ENCODE peak calls at places on chromosomes 2 and 18, in ten cellular contexts. R is NCI-H1436; F is activated CD8-positive, alpha-beta memory T cell treated with anti-CD3 and anti-CD28 coated beads for 48 hours; E is KBM-7; I is activated B cell treated with CpG ODN at 0.5 μM for 24 hours; Y is activated naive CD4-positive, alpha-beta T cell treated with Interleukin-2 at 50 U/mL for 16 hours; L is fibroblast of pulmonary artery; V is AG09309; P is kidney tubule cell; K is heart left ventricle. N is an unnamed sample.

GRCh38 chr2:210541280-210541902 is 15.0 kb upstream of the CPS1 start:
- DNase-seq in R (peak; percentile 9), F (no peak), E (no peak), I (no peak), Y (no peak), L (peak; percentile 37), V (no peak), P (no peak), K (no peak), N (no peak)

GRCh38 chr2:227576812-227577211 is 21.9 kb upstream of the SCYGR2 start:
- DNase-seq in R (no peak), F (no peak), E (no peak), I (no peak), Y (no peak), L (no peak), V (no peak), P (no peak), K (no peak), N (no peak)

GRCh38 chr2:74041726-74042125 is 57.0 kb downstream of the TET3 start:
- DNase-seq in R (no peak), F (no peak), E (no peak), I (no peak), Y (no peak), L (no peak), V (no peak), P (no peak), K (no peak), N (no peak)

GRCh38 chr18:10381516-10381915 is 72.9 kb upstream of the APCDD1 start:
- DNase-seq in R (no peak), F (no peak), E (no peak), I (no peak), Y (no peak), L (no peak), V (no peak), P (no peak), K (no peak), N (no peak)

GRCh38 chr2:68098398-68098797 is 35.6 kb upstream of the C1D start:
- DNase-seq in R (no peak), F (no peak), E (no peak), I (no peak), Y (no peak), L (no peak), V (no peak), P (no peak), K (no peak), N (no peak)

GRCh38 chr2:241563571-241563980 is 5.0 kb downstream of the BOK start:
- DNase-seq in R (no peak), F (no peak), E (no peak), I (no peak), Y (no peak), L (no peak), V (no peak), P (no peak), K (no peak), N (no peak)

GRCh38 chr2:1544478-1545069 is 131.3 kb downstream of the TPO start:
- DNase-seq in R (no peak), F (no peak), E (no peak), I (no peak), Y (no peak), L (peak; percentile 66), V (no peak), P (peak; percentile 77), K (no peak), N (no peak)

GRCh38 chr2:99096728-99097127 is 44.8 kb upstream of the C2orf15 start:
- DNase-seq in R (no peak), F (no peak), E (no peak), I (no peak), Y (no peak), L (no peak), V (no peak), P (no peak), K (no peak), N (no peak)

GRCh38 chr18:46281185-46282176 is 177.3 kb downstream of the HAUS1 start:
- DNase-seq in R (peak; percentile 52), F (peak; percentile 30), E (peak; percentile 73), I (peak; percentile 34), Y (peak; percentile 59), L (peak; percentile 83), V (peak; percentile 32), P (peak; percentile 83), K (peak; percentile 57), N (no peak)

GRCh38 chr2:218745559-218746469 is 35.2 kb downstream of the TTLL4 start:
- DNase-seq in R (no peak), F (no peak), E (no peak), I (no peak), Y (no peak), L (peak; percentile 90), V (no peak), P (no peak), K (peak; percentile 78), N (no peak)

GRCh38 chr18:27223570-27224340 is 38.6 kb upstream of the CHST9 start:
- DNase-seq in R (no peak), F (no peak), E (no peak), I (no peak), Y (no peak), L (no peak), V (no peak), P (peak; percentile 9), K (no peak), N (no peak)

GRCh38 chr2:128580988-128581848 is 262.6 kb upstream of the HS6ST1 start:
- DNase-seq in R (no peak), F (no peak), E (no peak), I (no peak), Y (no peak), L (no peak), V (no peak), P (no peak), K (no peak), N (no peak)

GRCh38 chr2:31333527-31334183 is 80.9 kb downstream of the XDH start:
- DNase-seq in R (peak; percentile 71), F (peak; percentile 45), E (peak; percentile 87), I (peak; percentile 70), Y (peak; percentile 83), L (peak; percentile 85), V (peak; percentile 48), P (peak; percentile 86), K (peak; percentile 72), N (peak; percentile 20)

GRCh38 chr2:95026471-95027368 is 1.2 kb downstream of the MAL start:
- DNase-seq in R (no peak), F (no peak), E (no peak), I (no peak), Y (peak; percentile 38), L (no peak), V (no peak), P (peak; percentile 45), K (no peak), N (no peak)

GRCh38 chr2:45786831-45787357 is 135.4 kb downstream of the PRKCE start:
- DNase-seq in R (no peak), F (no peak), E (no peak), I (no peak), Y (no peak), L (peak; percentile 42), V (no peak), P (no peak), K (no peak), N (no peak)

GRCh38 chr2:182377467-182377866 is 49.4 kb downstream of the PDE1A start:
- DNase-seq in R (no peak), F (no peak), E (no peak), I (no peak), Y (no peak), L (no peak), V (no peak), P (no peak), K (no peak), N (no peak)

GRCh38 chr18:316391-316790 is 48.5 kb upstream of the THOC1 start:
- DNase-seq in R (no peak), F (no peak), E (no peak), I (no peak), Y (no peak), L (peak; percentile 24), V (no peak), P (no peak), K (no peak), N (no peak)

GRCh38 chr2:9665903-9666302 is 35.1 kb upstream of the YWHAQ start:
- DNase-seq in R (no peak), F (no peak), E (no peak), I (no peak), Y (no peak), L (peak; percentile 58), V (peak; percentile 55), P (peak; percentile 68), K (no peak), N (no peak)

GRCh38 chr2:111624401-111625156 is 259.4 kb downstream of the ANAPC1 start:
- DNase-seq in R (no peak), F (no peak), E (peak; percentile 68), I (no peak), Y (no peak), L (peak; percentile 95), V (peak; percentile 95), P (no peak), K (no peak), N (no peak)

GRCh38 chr2:44649426-44649825 is 287.7 kb downstream of the CAMKMT start:
- DNase-seq in R (no peak), F (no peak), E (no peak), I (no peak), Y (no peak), L (no peak), V (peak; percentile 14), P (no peak), K (no peak), N (no peak)

GRCh38 chr18:6022840-6023239 is 127.5 kb upstream of the TMEM200C start:
- DNase-seq in R (no peak), F (no peak), E (no peak), I (no peak), Y (no peak), L (no peak), V (peak; percentile 14), P (peak; percentile 17), K (no peak), N (no peak)

GRCh38 chr2:172102159-172102857 is 392 bp downstream of the DLX2 start:
- DNase-seq in R (peak; percentile 97), F (peak; percentile 31), E (peak; percentile 92), I (no peak), Y (peak; percentile 32), L (peak; percentile 60), V (no peak), P (peak; percentile 70), K (no peak), N (no peak)

GRCh38 chr18:75801178-75801577 is 373.7 kb upstream of the SMIM21 start:
- DNase-seq in R (no peak), F (no peak), E (no peak), I (no peak), Y (no peak), L (no peak), V (no peak), P (no peak), K (no peak), N (no peak)

GRCh38 chr2:17827785-17828184 is 11.5 kb downstream of the MSGN1 start:
- DNase-seq in R (no peak), F (no peak), E (no peak), I (no peak), Y (no peak), L (no peak), V (no peak), P (no peak), K (no peak), N (no peak)

GRCh38 chr2:71482055-71482454 is 28.7 kb downstream of the DYSF start:
- DNase-seq in R (no peak), F (no peak), E (no peak), I (no peak), Y (no peak), L (no peak), V (no peak), P (no peak), K (no peak), N (no peak)

GRCh38 chr2:11004206-11004605 is 92.5 kb downstream of the KCNF1 start:
- DNase-seq in R (no peak), F (no peak), E (no peak), I (no peak), Y (no peak), L (peak; percentile 76), V (no peak), P (peak; percentile 72), K (no peak), N (no peak)

GRCh38 chr2:73173781-73174180 is 28.6 kb upstream of the NOTO start:
- DNase-seq in R (no peak), F (no peak), E (no peak), I (no peak), Y (no peak), L (no peak), V (no peak), P (no peak), K (no peak), N (no peak)

GRCh38 chr2:69978157-69978904 is 16.9 kb upstream of the ASPRV1 start:
- DNase-seq in R (no peak), F (no peak), E (no peak), I (no peak), Y (no peak), L (no peak), V (no peak), P (no peak), K (no peak), N (no peak)

N was measured in esophagus squamous epithelium.